ENCODE peak calls at places on chromosomes 6 and 20, in nine cellular contexts. N is fibroblast of mammary gland; I is stimulated activated CD4-positive, alpha-beta T cell treated with anti-CD3 and anti-CD28 coated beads, Interleukin-12 subunit alpha, Interleukin-12 subunit beta, amount 100 ng/mL, for 48 hours; O is HFFc6; G is left ventricle myocardium inferior; E is anterior cingulate cortex; A is fibroblast of pulmonary artery; X is SW480; L is iris pigment epithelial cell. S is an unnamed sample.

GRCh38 chr20:39245685-39246311 is 283.7 kb downstream of the DHX35 start:
- DNase-seq in N (no peak), I (no peak), O (no peak), G (no peak), E (no peak), A (no peak), X (no peak), L (no peak), S (no peak)

GRCh38 chr6:18613511-18613910 is 226.4 kb downstream of the RNF144B start:
- DNase-seq in N (no peak), I (no peak), O (no peak), G (no peak), E (no peak), A (no peak), X (no peak), L (no peak), S (no peak)

GRCh38 chr6:22413681-22414305 is 117.0 kb upstream of the PRL start:
- DNase-seq in N (peak; percentile 53), I (no peak), O (no peak), G (no peak), E (no peak), A (peak; percentile 55), X (no peak), L (peak; percentile 58), S (no peak)

GRCh38 chr6:36120539-36120938 is 9.8 kb upstream of the MAPK13 start:
- DNase-seq in N (no peak), I (peak; percentile 50), O (no peak), G (no peak), E (no peak), A (no peak), X (no peak), L (no peak), S (no peak)

GRCh38 chr6:7138921-7139358 is 31.2 kb downstream of the RREB1 start:
- DNase-seq in N (no peak), I (no peak), O (no peak), G (no peak), E (no peak), A (no peak), X (peak; percentile 46), L (no peak), S (no peak)

GRCh38 chr6:124066995-124067552 is 263.4 kb downstream of the NKAIN2 start:
- DNase-seq in N (no peak), I (no peak), O (no peak), G (no peak), E (no peak), A (no peak), X (no peak), L (no peak), S (no peak)

GRCh38 chr6:143333749-143334520 is 116.6 kb downstream of the ADAT2 start:
- DNase-seq in N (no peak), I (no peak), O (no peak), G (no peak), E (no peak), A (no peak), X (no peak), L (no peak), S (no peak)

GRCh38 chr20:44217342-44218092 is 6.9 kb upstream of the OSER1 start:
- DNase-seq in N (peak; percentile 75), I (peak; percentile 56), O (peak; percentile 50), G (peak; percentile 60), E (peak; percentile 5), A (peak; percentile 80), X (peak; percentile 84), L (peak; percentile 64), S (peak; percentile 25)

GRCh38 chr6:38714239-38715015 is 684 bp upstream of the DNAH8 start:
- DNase-seq in N (no peak), I (no peak), O (no peak), G (no peak), E (no peak), A (no peak), X (no peak), L (no peak), S (no peak)

GRCh38 chr6:157981395-157982296 is at the start of gene SYNJ2:
- DNase-seq in N (peak; percentile 51), I (peak; percentile 73), O (peak; percentile 64), G (peak; percentile 78), E (peak; percentile 41), A (peak; percentile 88), X (peak; percentile 84), L (peak; percentile 89), S (peak; percentile 75)

GRCh38 chr6:143581835-143582480 is 70.4 kb upstream of the FUCA2 start:
- DNase-seq in N (peak; percentile 86), I (no peak), O (peak; percentile 17), G (no peak), E (no peak), A (peak; percentile 93), X (no peak), L (peak; percentile 81), S (no peak)

GRCh38 chr6:111483736-111484654 is 977 bp upstream of the REV3L start:
- DNase-seq in N (peak; percentile 95), I (peak; percentile 84), O (peak; percentile 97), G (peak; percentile 95), E (peak; percentile 85), A (peak; percentile 98), X (peak; percentile 87), L (peak; percentile 99), S (peak; percentile 81)

GRCh38 chr6:116106146-116106545 is 5.5 kb downstream of the NT5DC1 start:
- DNase-seq in N (peak; percentile 47), I (no peak), O (no peak), G (no peak), E (no peak), A (peak; percentile 79), X (no peak), L (peak; percentile 61), S (no peak)

GRCh38 chr20:40724566-40724965 is 35.5 kb upstream of the MAFB start:
- DNase-seq in N (no peak), I (no peak), O (no peak), G (no peak), E (no peak), A (no peak), X (no peak), L (no peak), S (no peak)

GRCh38 chr6:56222509-56222908 is 24.9 kb downstream of the COL21A1 start:
- DNase-seq in N (peak; percentile 90), I (no peak), O (peak; percentile 7), G (no peak), E (no peak), A (peak; percentile 36), X (no peak), L (no peak), S (no peak)

GRCh38 chr6:19465240-19465639 is 371.9 kb upstream of the ID4 start:
- DNase-seq in N (no peak), I (no peak), O (no peak), G (no peak), E (no peak), A (no peak), X (peak; percentile 77), L (no peak), S (no peak)

GRCh38 chr6:89050155-89050554 is 30.4 kb upstream of the PNRC1 start:
- DNase-seq in N (peak; percentile 90), I (no peak), O (no peak), G (peak; percentile 40), E (no peak), A (peak; percentile 92), X (no peak), L (peak; percentile 57), S (no peak)

GRCh38 chr20:8720089-8720488 is 348.8 kb upstream of the PLCB4 start:
- DNase-seq in N (peak; percentile 23), I (no peak), O (no peak), G (no peak), E (no peak), A (peak; percentile 40), X (no peak), L (peak; percentile 25), S (no peak)

GRCh38 chr20:59948828-59949720 is 8.9 kb downstream of the FAM217B start:
- DNase-seq in N (peak; percentile 70), I (no peak), O (peak; percentile 58), G (no peak), E (no peak), A (peak; percentile 74), X (peak; percentile 59), L (peak; percentile 60), S (no peak)

GRCh38 chr6:73710470-73710869 is 14.5 kb downstream of the CD109 start:
- DNase-seq in N (peak; percentile 85), I (no peak), O (peak; percentile 41), G (no peak), E (no peak), A (peak; percentile 62), X (peak; percentile 47), L (peak; percentile 83), S (no peak)

GRCh38 chr6:80304014-80304413 is 197.5 kb downstream of the BCKDHB start:
- DNase-seq in N (no peak), I (no peak), O (no peak), G (no peak), E (no peak), A (peak; percentile 17), X (no peak), L (peak; percentile 16), S (no peak)

GRCh38 chr6:166236586-166236985 is 68.9 kb upstream of the TBXT start:
- DNase-seq in N (no peak), I (no peak), O (no peak), G (no peak), E (no peak), A (no peak), X (no peak), L (no peak), S (no peak)

GRCh38 chr20:49790077-49790798 is 22.4 kb upstream of the SLC9A8 start:
- DNase-seq in N (no peak), I (no peak), O (peak; percentile 88), G (peak; percentile 28), E (no peak), A (peak; percentile 96), X (no peak), L (peak; percentile 94), S (no peak)

GRCh38 chr6:116847234-116847633 is 18.4 kb upstream of the GPRC6A start:
- DNase-seq in N (peak; percentile 52), I (no peak), O (peak; percentile 57), G (no peak), E (no peak), A (peak; percentile 60), X (peak; percentile 39), L (peak; percentile 32), S (no peak)

GRCh38 chr20:63660622-63661021 is 2.5 kb downstream of the RTEL1 start:
- DNase-seq in N (no peak), I (no peak), O (no peak), G (no peak), E (no peak), A (no peak), X (no peak), L (no peak), S (no peak)

GRCh38 chr6:151291145-151292055 is 51.6 kb downstream of the AKAP12 start:
- DNase-seq in N (peak; percentile 65), I (no peak), O (no peak), G (peak; percentile 27), E (peak; percentile 1), A (peak; percentile 96), X (no peak), L (peak; percentile 90), S (no peak)

GRCh38 chr6:106519460-106520394 is 109.6 kb downstream of the RTN4IP1 start:
- DNase-seq in N (peak; percentile 100), I (peak; percentile 70), O (peak; percentile 91), G (no peak), E (no peak), A (peak; percentile 82), X (peak; percentile 62), L (peak; percentile 96), S (no peak)

GRCh38 chr20:13029687-13030510 is 21.1 kb downstream of the SPTLC3 start:
- DNase-seq in N (peak; percentile 92), I (no peak), O (peak; percentile 41), G (no peak), E (no peak), A (peak; percentile 91), X (peak; percentile 95), L (peak; percentile 73), S (no peak)

GRCh38 chr20:52552181-52552872 is 360.7 kb upstream of the ZFP64 start:
- DNase-seq in N (peak; percentile 59), I (no peak), O (no peak), G (no peak), E (no peak), A (peak; percentile 42), X (peak; percentile 29), L (peak; percentile 34), S (no peak)

GRCh38 chr6:43940393-43941087 is 170.5 kb downstream of the VEGFA start:
- DNase-seq in N (no peak), I (no peak), O (no peak), G (peak; percentile 7), E (no peak), A (no peak), X (no peak), L (no peak), S (no peak)

GRCh38 chr6:16227605-16228004 is 10.8 kb upstream of the GMPR start:
- DNase-seq in N (no peak), I (no peak), O (no peak), G (no peak), E (no peak), A (no peak), X (no peak), L (no peak), S (no peak)

S was measured in caudate nucleus.